ENCODE peak calls at places on chromosomes 7 and 10, in nine cellular contexts. One of them, this sample, is unnamed. For H3K4me1, the result is how much of the 10 kb centered on the place peaks cover.

GRCh38 chr7:84613411-84613810 is 418.8 kb upstream of the SEMA3A start:
- DNase-seq in A549: no peak
- DNase-seq in PC-3: no peak
- DNase-seq in foreskin keratinocyte: no peak
- DNase-seq in tibial nerve: no peak
- DNase-seq in neural progenitor cell: no peak
- DNase-seq in hepatocyte: no peak
- DNase-seq in aorta: no peak
- DNase-seq in CD8-positive, alpha-beta memory T cell: no peak
- DNase-seq in this sample: no peak

GRCh38 chr7:156947120-156947843 is 2.2 kb upstream of the NOM1 start:
- DNase-seq in CD8-positive, alpha-beta memory T cell: no peak
- DNase-seq in tibial nerve: no peak
- DNase-seq in A549: no peak
- DNase-seq in PC-3: peak
- DNase-seq in aorta: no peak
- DNase-seq in foreskin keratinocyte: no peak
- DNase-seq in hepatocyte: no peak
- DNase-seq in neural progenitor cell: no peak
- DNase-seq in this sample: no peak

GRCh38 chr7:420142-421055 is 99.2 kb downstream of the PDGFA start:
- DNase-seq in A549: no peak
- DNase-seq in aorta: peak
- DNase-seq in hepatocyte: no peak
- DNase-seq in tibial nerve: no peak
- DNase-seq in CD8-positive, alpha-beta memory T cell: no peak
- DNase-seq in neural progenitor cell: no peak
- DNase-seq in PC-3: no peak
- DNase-seq in foreskin keratinocyte: no peak
- DNase-seq in this sample: peak

GRCh38 chr10:118903691-118904090 is 125.8 kb upstream of the NANOS1 start:
- DNase-seq in hepatocyte: no peak
- DNase-seq in foreskin keratinocyte: no peak
- DNase-seq in neural progenitor cell: no peak
- DNase-seq in tibial nerve: no peak
- DNase-seq in PC-3: no peak
- DNase-seq in aorta: no peak
- DNase-seq in CD8-positive, alpha-beta memory T cell: no peak
- DNase-seq in A549: no peak
- DNase-seq in this sample: no peak

GRCh38 chr10:15491856-15492255 is 120.8 kb upstream of the FAM171A1 start:
- DNase-seq in tibial nerve: no peak
- DNase-seq in neural progenitor cell: no peak
- DNase-seq in aorta: no peak
- DNase-seq in foreskin keratinocyte: no peak
- DNase-seq in CD8-positive, alpha-beta memory T cell: no peak
- DNase-seq in PC-3: no peak
- DNase-seq in A549: no peak
- DNase-seq in hepatocyte: no peak
- DNase-seq in this sample: no peak

GRCh38 chr7:92665926-92666325 is 75.7 kb upstream of the FAM133B start:
- DNase-seq in CD8-positive, alpha-beta memory T cell: no peak
- DNase-seq in foreskin keratinocyte: no peak
- DNase-seq in A549: no peak
- DNase-seq in neural progenitor cell: no peak
- DNase-seq in aorta: no peak
- DNase-seq in hepatocyte: no peak
- DNase-seq in tibial nerve: no peak
- DNase-seq in PC-3: no peak
- DNase-seq in this sample: no peak

GRCh38 chr10:88672041-88672440 is 7.8 kb downstream of the LIPF start:
- DNase-seq in hepatocyte: no peak
- DNase-seq in PC-3: no peak
- DNase-seq in A549: no peak
- DNase-seq in aorta: no peak
- DNase-seq in CD8-positive, alpha-beta memory T cell: no peak
- DNase-seq in tibial nerve: no peak
- DNase-seq in neural progenitor cell: no peak
- DNase-seq in foreskin keratinocyte: no peak
- DNase-seq in this sample: no peak

GRCh38 chr7:92584953-92585352 is 5.2 kb downstream of the FAM133B start:
- DNase-seq in PC-3: peak
- DNase-seq in tibial nerve: no peak
- DNase-seq in neural progenitor cell: no peak
- DNase-seq in foreskin keratinocyte: no peak
- DNase-seq in aorta: no peak
- DNase-seq in CD8-positive, alpha-beta memory T cell: no peak
- DNase-seq in A549: no peak
- DNase-seq in hepatocyte: no peak
- DNase-seq in this sample: no peak

GRCh38 chr7:92639213-92639896 is 49.2 kb upstream of the FAM133B start:
- DNase-seq in neural progenitor cell: no peak
- DNase-seq in CD8-positive, alpha-beta memory T cell: no peak
- DNase-seq in hepatocyte: no peak
- DNase-seq in PC-3: no peak
- DNase-seq in foreskin keratinocyte: no peak
- DNase-seq in aorta: no peak
- DNase-seq in A549: no peak
- DNase-seq in tibial nerve: no peak
- DNase-seq in this sample: no peak

GRCh38 chr7:66055321-66055956 is 20.2 kb upstream of the ASL start:
- DNase-seq in foreskin keratinocyte: no peak
- DNase-seq in A549: no peak
- DNase-seq in aorta: no peak
- DNase-seq in hepatocyte: no peak
- DNase-seq in PC-3: no peak
- DNase-seq in CD8-positive, alpha-beta memory T cell: no peak
- DNase-seq in neural progenitor cell: no peak
- DNase-seq in tibial nerve: no peak
- DNase-seq in this sample: no peak

GRCh38 chr7:71484381-71484780 is 352.4 kb downstream of the GALNT17 start:
- DNase-seq in hepatocyte: no peak
- DNase-seq in neural progenitor cell: no peak
- DNase-seq in A549: no peak
- DNase-seq in CD8-positive, alpha-beta memory T cell: no peak
- DNase-seq in PC-3: no peak
- DNase-seq in foreskin keratinocyte: no peak
- DNase-seq in aorta: no peak
- DNase-seq in tibial nerve: no peak
- DNase-seq in this sample: no peak

GRCh38 chr7:957418-958220 is 3.1 kb upstream of the ADAP1 start:
- DNase-seq in PC-3: no peak
- DNase-seq in tibial nerve: peak
- DNase-seq in CD8-positive, alpha-beta memory T cell: no peak
- DNase-seq in A549: no peak
- DNase-seq in foreskin keratinocyte: no peak
- DNase-seq in hepatocyte: no peak
- DNase-seq in neural progenitor cell: peak
- DNase-seq in aorta: peak
- DNase-seq in this sample: peak

GRCh38 chr7:122552769-122553168 is 146.1 kb downstream of the RNF133 start:
- DNase-seq in neural progenitor cell: no peak
- DNase-seq in PC-3: no peak
- DNase-seq in tibial nerve: no peak
- DNase-seq in CD8-positive, alpha-beta memory T cell: no peak
- DNase-seq in hepatocyte: no peak
- DNase-seq in foreskin keratinocyte: no peak
- DNase-seq in aorta: no peak
- DNase-seq in A549: no peak
- DNase-seq in this sample: no peak

GRCh38 chr7:68613405-68613804 is 984.9 kb upstream of the AUTS2 start:
- DNase-seq in CD8-positive, alpha-beta memory T cell: no peak
- DNase-seq in aorta: no peak
- DNase-seq in hepatocyte: no peak
- DNase-seq in A549: no peak
- DNase-seq in PC-3: no peak
- DNase-seq in foreskin keratinocyte: no peak
- DNase-seq in tibial nerve: no peak
- DNase-seq in neural progenitor cell: peak
- DNase-seq in this sample: no peak

GRCh38 chr7:7122033-7122478 is 60.3 kb upstream of the C1GALT1 start:
- DNase-seq in neural progenitor cell: no peak
- DNase-seq in hepatocyte: no peak
- DNase-seq in PC-3: peak
- DNase-seq in A549: no peak
- DNase-seq in foreskin keratinocyte: no peak
- DNase-seq in aorta: no peak
- DNase-seq in CD8-positive, alpha-beta memory T cell: no peak
- DNase-seq in tibial nerve: no peak
- DNase-seq in this sample: no peak

GRCh38 chr7:23261843-23262452 is 15.4 kb downstream of the GPNMB start:
- DNase-seq in PC-3: peak
- DNase-seq in hepatocyte: peak
- DNase-seq in CD8-positive, alpha-beta memory T cell: peak
- DNase-seq in tibial nerve: peak
- DNase-seq in aorta: peak
- DNase-seq in A549: peak
- DNase-seq in neural progenitor cell: peak
- DNase-seq in foreskin keratinocyte: peak
- DNase-seq in this sample: peak

DNA sequence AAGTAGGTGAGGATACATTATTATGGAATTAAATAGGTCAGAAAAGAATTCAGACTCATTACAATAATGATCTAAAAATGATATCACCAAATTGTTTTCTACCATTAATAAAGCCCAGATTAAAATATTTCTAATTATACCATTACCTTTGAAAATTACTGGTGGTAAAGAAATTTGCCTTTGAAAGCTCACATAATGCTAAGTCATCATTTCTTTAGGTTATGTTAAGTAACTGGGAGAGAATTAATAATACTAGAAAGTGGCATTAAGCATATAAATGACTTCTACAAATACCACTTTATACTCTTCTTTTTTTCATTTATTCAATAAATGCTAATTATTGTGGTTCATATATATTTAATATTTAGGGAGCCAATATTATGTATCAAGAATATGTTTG is 641.2 kb upstream of the LRRTM3 start:
- DNase-seq in hepatocyte: no peak
- DNase-seq in tibial nerve: no peak
- DNase-seq in neural progenitor cell: no peak
- DNase-seq in CD8-positive, alpha-beta memory T cell: no peak
- DNase-seq in A549: no peak
- DNase-seq in foreskin keratinocyte: no peak
- DNase-seq in PC-3: no peak
- DNase-seq in aorta: no peak
- DNase-seq in this sample: no peak
- H3K4me1 ChIP-seq in hepatocyte: under half
- H3K4me1 ChIP-seq in tibial nerve: under half
- H3K4me1 ChIP-seq in neural progenitor cell: under half
- H3K4me1 ChIP-seq in CD8-positive, alpha-beta memory T cell: under half
- H3K4me1 ChIP-seq in A549: under half
- H3K4me1 ChIP-seq in foreskin keratinocyte: under half
- H3K4me1 ChIP-seq in PC-3: under half
- H3K4me1 ChIP-seq in aorta: under half
- H3K4me1 ChIP-seq in this sample: under half

GRCh38 chr7:96921771-96922170 is 83.6 kb upstream of the DLX6 start:
- DNase-seq in CD8-positive, alpha-beta memory T cell: no peak
- DNase-seq in A549: no peak
- DNase-seq in aorta: no peak
- DNase-seq in PC-3: peak
- DNase-seq in tibial nerve: no peak
- DNase-seq in foreskin keratinocyte: peak
- DNase-seq in neural progenitor cell: no peak
- DNase-seq in hepatocyte: no peak
- DNase-seq in this sample: no peak
- H3K27ac ChIP-seq in CD8-positive, alpha-beta memory T cell: no peak
- H3K27ac ChIP-seq in A549: no peak
- H3K27ac ChIP-seq in aorta: no peak
- H3K27ac ChIP-seq in PC-3: no peak
- H3K27ac ChIP-seq in tibial nerve: no peak
- H3K27ac ChIP-seq in foreskin keratinocyte: no peak
- H3K27ac ChIP-seq in neural progenitor cell: no peak
- H3K27ac ChIP-seq in hepatocyte: no peak
- H3K27ac ChIP-seq in this sample: no peak

GRCh38 chr7:30201921-30202320 is 67.1 kb downstream of the MTURN start:
- DNase-seq in CD8-positive, alpha-beta memory T cell: no peak
- DNase-seq in neural progenitor cell: no peak
- DNase-seq in foreskin keratinocyte: no peak
- DNase-seq in PC-3: no peak
- DNase-seq in tibial nerve: no peak
- DNase-seq in hepatocyte: no peak
- DNase-seq in aorta: no peak
- DNase-seq in A549: no peak
- DNase-seq in this sample: no peak
- H3K4me1 ChIP-seq in CD8-positive, alpha-beta memory T cell: under half
- H3K4me1 ChIP-seq in neural progenitor cell: under half
- H3K4me1 ChIP-seq in foreskin keratinocyte: under half
- H3K4me1 ChIP-seq in PC-3: under half
- H3K4me1 ChIP-seq in tibial nerve: under half
- H3K4me1 ChIP-seq in hepatocyte: under half
- H3K4me1 ChIP-seq in aorta: under half
- H3K4me1 ChIP-seq in A549: under half
- H3K4me1 ChIP-seq in this sample: under half

GRCh38 chr10:121325490-121326231 is 272.6 kb downstream of the FGFR2 start:
- DNase-seq in neural progenitor cell: no peak
- DNase-seq in A549: peak
- DNase-seq in foreskin keratinocyte: peak
- DNase-seq in CD8-positive, alpha-beta memory T cell: no peak
- DNase-seq in aorta: no peak
- DNase-seq in tibial nerve: no peak
- DNase-seq in PC-3: peak
- DNase-seq in hepatocyte: no peak
- DNase-seq in this sample: no peak

GRCh38 chr10:121323448-121323847 is 274.8 kb downstream of the FGFR2 start:
- DNase-seq in hepatocyte: no peak
- DNase-seq in foreskin keratinocyte: peak
- DNase-seq in PC-3: peak
- DNase-seq in tibial nerve: no peak
- DNase-seq in CD8-positive, alpha-beta memory T cell: no peak
- DNase-seq in A549: no peak
- DNase-seq in aorta: no peak
- DNase-seq in neural progenitor cell: no peak
- DNase-seq in this sample: no peak

GRCh38 chr10:121324678-121325213 is 273.5 kb downstream of the FGFR2 start:
- DNase-seq in neural progenitor cell: no peak
- DNase-seq in PC-3: peak
- DNase-seq in tibial nerve: no peak
- DNase-seq in A549: peak
- DNase-seq in foreskin keratinocyte: peak
- DNase-seq in CD8-positive, alpha-beta memory T cell: no peak
- DNase-seq in hepatocyte: peak
- DNase-seq in aorta: no peak
- DNase-seq in this sample: peak

GRCh38 chr10:121322776-121323175 is 275.5 kb downstream of the FGFR2 start:
- DNase-seq in PC-3: no peak
- DNase-seq in foreskin keratinocyte: no peak
- DNase-seq in hepatocyte: no peak
- DNase-seq in aorta: no peak
- DNase-seq in neural progenitor cell: no peak
- DNase-seq in CD8-positive, alpha-beta memory T cell: no peak
- DNase-seq in A549: no peak
- DNase-seq in tibial nerve: no peak
- DNase-seq in this sample: no peak

DNA sequence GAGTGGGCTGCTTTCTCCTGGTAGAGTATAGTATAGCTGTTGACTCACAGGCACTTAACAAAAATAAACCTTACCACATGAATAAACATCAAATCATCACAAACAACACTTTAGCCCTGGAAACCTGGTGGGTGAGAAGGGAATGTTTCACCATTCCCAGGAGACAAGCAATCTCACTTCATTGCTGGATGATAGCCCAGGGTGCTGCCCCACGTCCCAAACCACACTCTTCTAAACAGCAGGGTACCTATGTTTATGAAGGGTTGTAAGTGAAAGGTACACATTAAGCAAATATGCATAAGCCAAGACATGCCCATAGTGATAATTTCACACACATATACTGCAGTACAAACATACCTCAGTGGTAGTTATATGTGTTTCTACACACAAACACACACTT is 276.2 kb downstream of the FGFR2 start:
- DNase-seq in PC-3: no peak
- DNase-seq in tibial nerve: no peak
- DNase-seq in aorta: no peak
- DNase-seq in CD8-positive, alpha-beta memory T cell: no peak
- DNase-seq in neural progenitor cell: no peak
- DNase-seq in foreskin keratinocyte: no peak
- DNase-seq in A549: no peak
- DNase-seq in hepatocyte: no peak
- DNase-seq in this sample: no peak
- H3K27ac ChIP-seq in PC-3: no peak
- H3K27ac ChIP-seq in tibial nerve: no peak
- H3K27ac ChIP-seq in aorta: no peak
- H3K27ac ChIP-seq in CD8-positive, alpha-beta memory T cell: no peak
- H3K27ac ChIP-seq in neural progenitor cell: no peak
- H3K27ac ChIP-seq in foreskin keratinocyte: no peak
- H3K27ac ChIP-seq in A549: no peak
- H3K27ac ChIP-seq in hepatocyte: no peak
- H3K27ac ChIP-seq in this sample: no peak

This sample was measured in kidney.